ENCODE peak calls at places on chromosomes 16 and 17, in six cellular contexts. One of them, this sample, is unnamed.

GRCh38 chr17:6279659-6280058 is 155.3 kb downstream of the AIPL1 start:
- DNase-seq in stimulated activated CD4-positive, alpha-beta T cell treated with anti-CD3 and anti-CD28 coated beads, TNF-alpha, amount 100 ng/mL, for 48 hours: no peak
- DNase-seq in A172: peak
- DNase-seq in NCI-H460: peak
- DNase-seq in kidney tubule cell: peak
- DNase-seq in stimulated activated CD8-positive, alpha-beta memory T cell treated with anti-CD3 and anti-CD28 coated beads, Interleukin-7, amount 100 ng/mL, for 24 hours: no peak
- DNase-seq in this sample: no peak

GRCh38 chr17:75317671-75318070 is 28.4 kb upstream of the SLC25A19 start:
- DNase-seq in stimulated activated CD4-positive, alpha-beta T cell treated with anti-CD3 and anti-CD28 coated beads, TNF-alpha, amount 100 ng/mL, for 48 hours: no peak
- DNase-seq in A172: peak
- DNase-seq in NCI-H460: no peak
- DNase-seq in kidney tubule cell: no peak
- DNase-seq in stimulated activated CD8-positive, alpha-beta memory T cell treated with anti-CD3 and anti-CD28 coated beads, Interleukin-7, amount 100 ng/mL, for 24 hours: no peak
- DNase-seq in this sample: no peak

GRCh38 chr17:17865035-17865434 is 28.2 kb upstream of the SREBF1 start:
- DNase-seq in stimulated activated CD4-positive, alpha-beta T cell treated with anti-CD3 and anti-CD28 coated beads, TNF-alpha, amount 100 ng/mL, for 48 hours: no peak
- DNase-seq in A172: no peak
- DNase-seq in NCI-H460: no peak
- DNase-seq in kidney tubule cell: no peak
- DNase-seq in stimulated activated CD8-positive, alpha-beta memory T cell treated with anti-CD3 and anti-CD28 coated beads, Interleukin-7, amount 100 ng/mL, for 24 hours: no peak
- DNase-seq in this sample: no peak

GRCh38 chr17:38958326-38958725 is 8.9 kb downstream of the FBXO47 start:
- DNase-seq in stimulated activated CD4-positive, alpha-beta T cell treated with anti-CD3 and anti-CD28 coated beads, TNF-alpha, amount 100 ng/mL, for 48 hours: no peak
- DNase-seq in A172: peak
- DNase-seq in NCI-H460: no peak
- DNase-seq in kidney tubule cell: no peak
- DNase-seq in stimulated activated CD8-positive, alpha-beta memory T cell treated with anti-CD3 and anti-CD28 coated beads, Interleukin-7, amount 100 ng/mL, for 24 hours: no peak
- DNase-seq in this sample: no peak

GRCh38 chr17:69450857-69451410 is 36.4 kb downstream of the MAP2K6 start:
- DNase-seq in stimulated activated CD4-positive, alpha-beta T cell treated with anti-CD3 and anti-CD28 coated beads, TNF-alpha, amount 100 ng/mL, for 48 hours: no peak
- DNase-seq in A172: no peak
- DNase-seq in NCI-H460: no peak
- DNase-seq in kidney tubule cell: peak
- DNase-seq in stimulated activated CD8-positive, alpha-beta memory T cell treated with anti-CD3 and anti-CD28 coated beads, Interleukin-7, amount 100 ng/mL, for 24 hours: no peak
- DNase-seq in this sample: no peak

GRCh38 chr16:84949776-84950436 is 61.4 kb downstream of the ZDHHC7 start:
- DNase-seq in stimulated activated CD4-positive, alpha-beta T cell treated with anti-CD3 and anti-CD28 coated beads, TNF-alpha, amount 100 ng/mL, for 48 hours: no peak
- DNase-seq in A172: no peak
- DNase-seq in NCI-H460: no peak
- DNase-seq in kidney tubule cell: no peak
- DNase-seq in stimulated activated CD8-positive, alpha-beta memory T cell treated with anti-CD3 and anti-CD28 coated beads, Interleukin-7, amount 100 ng/mL, for 24 hours: no peak
- DNase-seq in this sample: no peak

GRCh38 chr17:64056269-64057005 is 36.0 kb upstream of the ICAM2 start:
- DNase-seq in stimulated activated CD4-positive, alpha-beta T cell treated with anti-CD3 and anti-CD28 coated beads, TNF-alpha, amount 100 ng/mL, for 48 hours: no peak
- DNase-seq in A172: no peak
- DNase-seq in NCI-H460: no peak
- DNase-seq in kidney tubule cell: peak
- DNase-seq in stimulated activated CD8-positive, alpha-beta memory T cell treated with anti-CD3 and anti-CD28 coated beads, Interleukin-7, amount 100 ng/mL, for 24 hours: no peak
- DNase-seq in this sample: no peak

GRCh38 chr17:67434061-67434525 is 57.0 kb downstream of the PITPNC1 start:
- DNase-seq in stimulated activated CD4-positive, alpha-beta T cell treated with anti-CD3 and anti-CD28 coated beads, TNF-alpha, amount 100 ng/mL, for 48 hours: no peak
- DNase-seq in A172: no peak
- DNase-seq in NCI-H460: no peak
- DNase-seq in kidney tubule cell: no peak
- DNase-seq in stimulated activated CD8-positive, alpha-beta memory T cell treated with anti-CD3 and anti-CD28 coated beads, Interleukin-7, amount 100 ng/mL, for 24 hours: no peak
- DNase-seq in this sample: no peak

GRCh38 chr17:17795296-17795695 is 41.5 kb downstream of the SREBF1 start:
- DNase-seq in stimulated activated CD4-positive, alpha-beta T cell treated with anti-CD3 and anti-CD28 coated beads, TNF-alpha, amount 100 ng/mL, for 48 hours: no peak
- DNase-seq in A172: no peak
- DNase-seq in NCI-H460: no peak
- DNase-seq in kidney tubule cell: no peak
- DNase-seq in stimulated activated CD8-positive, alpha-beta memory T cell treated with anti-CD3 and anti-CD28 coated beads, Interleukin-7, amount 100 ng/mL, for 24 hours: no peak
- DNase-seq in this sample: no peak

GRCh38 chr17:6070280-6070894 is at the start of gene WSCD1:
- DNase-seq in stimulated activated CD4-positive, alpha-beta T cell treated with anti-CD3 and anti-CD28 coated beads, TNF-alpha, amount 100 ng/mL, for 48 hours: no peak
- DNase-seq in A172: no peak
- DNase-seq in NCI-H460: no peak
- DNase-seq in kidney tubule cell: peak
- DNase-seq in stimulated activated CD8-positive, alpha-beta memory T cell treated with anti-CD3 and anti-CD28 coated beads, Interleukin-7, amount 100 ng/mL, for 24 hours: no peak
- DNase-seq in this sample: no peak

GRCh38 chr16:942436-943060 is 28.2 kb downstream of the LMF1 start:
- DNase-seq in stimulated activated CD4-positive, alpha-beta T cell treated with anti-CD3 and anti-CD28 coated beads, TNF-alpha, amount 100 ng/mL, for 48 hours: no peak
- DNase-seq in A172: no peak
- DNase-seq in NCI-H460: no peak
- DNase-seq in kidney tubule cell: no peak
- DNase-seq in stimulated activated CD8-positive, alpha-beta memory T cell treated with anti-CD3 and anti-CD28 coated beads, Interleukin-7, amount 100 ng/mL, for 24 hours: no peak
- DNase-seq in this sample: no peak

GRCh38 chr16:86953631-86954465 is 363.3 kb downstream of the C16orf95 start:
- DNase-seq in stimulated activated CD4-positive, alpha-beta T cell treated with anti-CD3 and anti-CD28 coated beads, TNF-alpha, amount 100 ng/mL, for 48 hours: no peak
- DNase-seq in A172: no peak
- DNase-seq in NCI-H460: no peak
- DNase-seq in kidney tubule cell: no peak
- DNase-seq in stimulated activated CD8-positive, alpha-beta memory T cell treated with anti-CD3 and anti-CD28 coated beads, Interleukin-7, amount 100 ng/mL, for 24 hours: no peak
- DNase-seq in this sample: no peak

GRCh38 chr16:14405611-14406537 is 224.2 kb downstream of the PARN start:
- DNase-seq in stimulated activated CD4-positive, alpha-beta T cell treated with anti-CD3 and anti-CD28 coated beads, TNF-alpha, amount 100 ng/mL, for 48 hours: no peak
- DNase-seq in A172: no peak
- DNase-seq in NCI-H460: no peak
- DNase-seq in kidney tubule cell: no peak
- DNase-seq in stimulated activated CD8-positive, alpha-beta memory T cell treated with anti-CD3 and anti-CD28 coated beads, Interleukin-7, amount 100 ng/mL, for 24 hours: no peak
- DNase-seq in this sample: no peak

GRCh38 chr16:64539811-64540210 is 582.1 kb downstream of the CDH11 start:
- DNase-seq in stimulated activated CD4-positive, alpha-beta T cell treated with anti-CD3 and anti-CD28 coated beads, TNF-alpha, amount 100 ng/mL, for 48 hours: no peak
- DNase-seq in A172: no peak
- DNase-seq in NCI-H460: no peak
- DNase-seq in kidney tubule cell: no peak
- DNase-seq in stimulated activated CD8-positive, alpha-beta memory T cell treated with anti-CD3 and anti-CD28 coated beads, Interleukin-7, amount 100 ng/mL, for 24 hours: no peak
- DNase-seq in this sample: no peak

GRCh38 chr17:80558046-80558445 is 13.4 kb downstream of the RPTOR start:
- DNase-seq in stimulated activated CD4-positive, alpha-beta T cell treated with anti-CD3 and anti-CD28 coated beads, TNF-alpha, amount 100 ng/mL, for 48 hours: no peak
- DNase-seq in A172: no peak
- DNase-seq in NCI-H460: no peak
- DNase-seq in kidney tubule cell: peak
- DNase-seq in stimulated activated CD8-positive, alpha-beta memory T cell treated with anti-CD3 and anti-CD28 coated beads, Interleukin-7, amount 100 ng/mL, for 24 hours: no peak
- DNase-seq in this sample: no peak

GRCh38 chr17:30093463-30094147 is 23.0 kb upstream of the NSRP1 start:
- DNase-seq in stimulated activated CD4-positive, alpha-beta T cell treated with anti-CD3 and anti-CD28 coated beads, TNF-alpha, amount 100 ng/mL, for 48 hours: peak
- DNase-seq in A172: peak
- DNase-seq in NCI-H460: peak
- DNase-seq in kidney tubule cell: peak
- DNase-seq in stimulated activated CD8-positive, alpha-beta memory T cell treated with anti-CD3 and anti-CD28 coated beads, Interleukin-7, amount 100 ng/mL, for 24 hours: no peak
- DNase-seq in this sample: peak

GRCh38 chr16:67636713-67637112 is 8.2 kb upstream of the CARMIL2 start:
- DNase-seq in stimulated activated CD4-positive, alpha-beta T cell treated with anti-CD3 and anti-CD28 coated beads, TNF-alpha, amount 100 ng/mL, for 48 hours: no peak
- DNase-seq in A172: no peak
- DNase-seq in NCI-H460: no peak
- DNase-seq in kidney tubule cell: no peak
- DNase-seq in stimulated activated CD8-positive, alpha-beta memory T cell treated with anti-CD3 and anti-CD28 coated beads, Interleukin-7, amount 100 ng/mL, for 24 hours: no peak
- DNase-seq in this sample: no peak

GRCh38 chr16:9033125-9033830 is 58.2 kb upstream of the HAPSTR1 start:
- DNase-seq in stimulated activated CD4-positive, alpha-beta T cell treated with anti-CD3 and anti-CD28 coated beads, TNF-alpha, amount 100 ng/mL, for 48 hours: no peak
- DNase-seq in A172: peak
- DNase-seq in NCI-H460: peak
- DNase-seq in kidney tubule cell: peak
- DNase-seq in stimulated activated CD8-positive, alpha-beta memory T cell treated with anti-CD3 and anti-CD28 coated beads, Interleukin-7, amount 100 ng/mL, for 24 hours: no peak
- DNase-seq in this sample: peak

GRCh38 chr16:22375117-22375962 is 921 bp upstream of the CDR2 start:
- DNase-seq in stimulated activated CD4-positive, alpha-beta T cell treated with anti-CD3 and anti-CD28 coated beads, TNF-alpha, amount 100 ng/mL, for 48 hours: no peak
- DNase-seq in A172: no peak
- DNase-seq in NCI-H460: no peak
- DNase-seq in kidney tubule cell: peak
- DNase-seq in stimulated activated CD8-positive, alpha-beta memory T cell treated with anti-CD3 and anti-CD28 coated beads, Interleukin-7, amount 100 ng/mL, for 24 hours: no peak
- DNase-seq in this sample: no peak

GRCh38 chr17:81076097-81076754 is 41.3 kb downstream of the BAIAP2 start:
- DNase-seq in stimulated activated CD4-positive, alpha-beta T cell treated with anti-CD3 and anti-CD28 coated beads, TNF-alpha, amount 100 ng/mL, for 48 hours: no peak
- DNase-seq in A172: no peak
- DNase-seq in NCI-H460: no peak
- DNase-seq in kidney tubule cell: no peak
- DNase-seq in stimulated activated CD8-positive, alpha-beta memory T cell treated with anti-CD3 and anti-CD28 coated beads, Interleukin-7, amount 100 ng/mL, for 24 hours: no peak
- DNase-seq in this sample: no peak

GRCh38 chr17:83064732-83065659 is 14.4 kb upstream of the METRNL start:
- DNase-seq in stimulated activated CD4-positive, alpha-beta T cell treated with anti-CD3 and anti-CD28 coated beads, TNF-alpha, amount 100 ng/mL, for 48 hours: no peak
- DNase-seq in A172: no peak
- DNase-seq in NCI-H460: no peak
- DNase-seq in kidney tubule cell: peak
- DNase-seq in stimulated activated CD8-positive, alpha-beta memory T cell treated with anti-CD3 and anti-CD28 coated beads, Interleukin-7, amount 100 ng/mL, for 24 hours: no peak
- DNase-seq in this sample: no peak

GRCh38 chr16:50635505-50636392 is 45.4 kb downstream of the SNX20 start:
- DNase-seq in stimulated activated CD4-positive, alpha-beta T cell treated with anti-CD3 and anti-CD28 coated beads, TNF-alpha, amount 100 ng/mL, for 48 hours: no peak
- DNase-seq in A172: no peak
- DNase-seq in NCI-H460: no peak
- DNase-seq in kidney tubule cell: no peak
- DNase-seq in stimulated activated CD8-positive, alpha-beta memory T cell treated with anti-CD3 and anti-CD28 coated beads, Interleukin-7, amount 100 ng/mL, for 24 hours: no peak
- DNase-seq in this sample: no peak

GRCh38 chr17:17872468-17873345 is 35.9 kb upstream of the SREBF1 start:
- DNase-seq in stimulated activated CD4-positive, alpha-beta T cell treated with anti-CD3 and anti-CD28 coated beads, TNF-alpha, amount 100 ng/mL, for 48 hours: no peak
- DNase-seq in A172: no peak
- DNase-seq in NCI-H460: no peak
- DNase-seq in kidney tubule cell: no peak
- DNase-seq in stimulated activated CD8-positive, alpha-beta memory T cell treated with anti-CD3 and anti-CD28 coated beads, Interleukin-7, amount 100 ng/mL, for 24 hours: no peak
- DNase-seq in this sample: no peak

GRCh38 chr17:55731586-55732250 is 9.1 kb upstream of the TMEM100 start:
- DNase-seq in stimulated activated CD4-positive, alpha-beta T cell treated with anti-CD3 and anti-CD28 coated beads, TNF-alpha, amount 100 ng/mL, for 48 hours: no peak
- DNase-seq in A172: no peak
- DNase-seq in NCI-H460: peak
- DNase-seq in kidney tubule cell: no peak
- DNase-seq in stimulated activated CD8-positive, alpha-beta memory T cell treated with anti-CD3 and anti-CD28 coated beads, Interleukin-7, amount 100 ng/mL, for 24 hours: no peak
- DNase-seq in this sample: no peak

GRCh38 chr17:17837966-17838962 is 1.5 kb upstream of the SREBF1 start:
- DNase-seq in stimulated activated CD4-positive, alpha-beta T cell treated with anti-CD3 and anti-CD28 coated beads, TNF-alpha, amount 100 ng/mL, for 48 hours: no peak
- DNase-seq in A172: peak
- DNase-seq in NCI-H460: peak
- DNase-seq in kidney tubule cell: peak
- DNase-seq in stimulated activated CD8-positive, alpha-beta memory T cell treated with anti-CD3 and anti-CD28 coated beads, Interleukin-7, amount 100 ng/mL, for 24 hours: no peak
- DNase-seq in this sample: no peak

This sample was measured in H54.